ENCODE peak calls at places on chromosomes 12 and 14, in ten cellular contexts. One of them, this sample, is unnamed.
A peak's percentile ranks its signal among the peaks of the same experiment; 100 is the strongest.

GRCh38 chr14:36519431-36520321 is at the start of gene NKX2-1:
- DNase-seq in right cardiac atrium: no peak
- DNase-seq in HTR-8/SVneo: no peak
- DNase-seq in RPMI8226: no peak
- DNase-seq in CD8-positive, alpha-beta memory T cell: no peak
- DNase-seq in NCI-H2029: peak; percentile 99
- DNase-seq in activated CD8-positive, alpha-beta T cell treated with anti-CD3 and anti-CD28 coated beads, Interleukin-2, amount 10 ng/mL, durations not matched to agents 7 days and 5 days: no peak
- DNase-seq in iris pigment epithelial cell: no peak
- DNase-seq in activated CD4-positive, alpha-beta T cell treated with anti-CD3 and anti-CD28 coated beads, Interleukin-2, amount 10 ng/mL, durations not matched to agents 24 days and 14 days: no peak
- DNase-seq in substantia nigra: no peak
- DNase-seq in this sample: peak; percentile 93

GRCh38 chr12:113844495-113845175 is 121.5 kb downstream of the RBM19 start:
- DNase-seq in right cardiac atrium: peak; percentile 61
- DNase-seq in HTR-8/SVneo: no peak
- DNase-seq in RPMI8226: no peak
- DNase-seq in CD8-positive, alpha-beta memory T cell: no peak
- DNase-seq in NCI-H2029: no peak
- DNase-seq in activated CD8-positive, alpha-beta T cell treated with anti-CD3 and anti-CD28 coated beads, Interleukin-2, amount 10 ng/mL, durations not matched to agents 7 days and 5 days: no peak
- DNase-seq in iris pigment epithelial cell: no peak
- DNase-seq in activated CD4-positive, alpha-beta T cell treated with anti-CD3 and anti-CD28 coated beads, Interleukin-2, amount 10 ng/mL, durations not matched to agents 24 days and 14 days: no peak
- DNase-seq in substantia nigra: no peak
- DNase-seq in this sample: peak; percentile 79

GRCh38 chr14:103136388-103137271 is 13.4 kb downstream of the TNFAIP2 start:
- DNase-seq in right cardiac atrium: peak; percentile 73
- DNase-seq in HTR-8/SVneo: no peak
- DNase-seq in RPMI8226: no peak
- DNase-seq in CD8-positive, alpha-beta memory T cell: peak; percentile 20
- DNase-seq in NCI-H2029: no peak
- DNase-seq in activated CD8-positive, alpha-beta T cell treated with anti-CD3 and anti-CD28 coated beads, Interleukin-2, amount 10 ng/mL, durations not matched to agents 7 days and 5 days: no peak
- DNase-seq in iris pigment epithelial cell: peak; percentile 75
- DNase-seq in activated CD4-positive, alpha-beta T cell treated with anti-CD3 and anti-CD28 coated beads, Interleukin-2, amount 10 ng/mL, durations not matched to agents 24 days and 14 days: no peak
- DNase-seq in substantia nigra: no peak
- DNase-seq in this sample: no peak

GRCh38 chr12:51910168-51910567 is 2.9 kb downstream of the ACVRL1 start:
- DNase-seq in right cardiac atrium: no peak
- DNase-seq in HTR-8/SVneo: no peak
- DNase-seq in RPMI8226: no peak
- DNase-seq in CD8-positive, alpha-beta memory T cell: no peak
- DNase-seq in NCI-H2029: no peak
- DNase-seq in activated CD8-positive, alpha-beta T cell treated with anti-CD3 and anti-CD28 coated beads, Interleukin-2, amount 10 ng/mL, durations not matched to agents 7 days and 5 days: no peak
- DNase-seq in iris pigment epithelial cell: no peak
- DNase-seq in activated CD4-positive, alpha-beta T cell treated with anti-CD3 and anti-CD28 coated beads, Interleukin-2, amount 10 ng/mL, durations not matched to agents 24 days and 14 days: no peak
- DNase-seq in substantia nigra: no peak
- DNase-seq in this sample: no peak

GRCh38 chr14:101174522-101174838 is 271.0 kb upstream of the RTL1 start:
- DNase-seq in right cardiac atrium: no peak
- DNase-seq in HTR-8/SVneo: no peak
- DNase-seq in RPMI8226: no peak
- DNase-seq in CD8-positive, alpha-beta memory T cell: no peak
- DNase-seq in NCI-H2029: peak; percentile 73
- DNase-seq in activated CD8-positive, alpha-beta T cell treated with anti-CD3 and anti-CD28 coated beads, Interleukin-2, amount 10 ng/mL, durations not matched to agents 7 days and 5 days: no peak
- DNase-seq in iris pigment epithelial cell: no peak
- DNase-seq in activated CD4-positive, alpha-beta T cell treated with anti-CD3 and anti-CD28 coated beads, Interleukin-2, amount 10 ng/mL, durations not matched to agents 24 days and 14 days: no peak
- DNase-seq in substantia nigra: no peak
- DNase-seq in this sample: peak; percentile 92

GRCh38 chr12:54592316-54592715 is 3.9 kb upstream of the PPP1R1A start:
- DNase-seq in right cardiac atrium: no peak
- DNase-seq in HTR-8/SVneo: no peak
- DNase-seq in RPMI8226: peak; percentile 51
- DNase-seq in CD8-positive, alpha-beta memory T cell: no peak
- DNase-seq in NCI-H2029: no peak
- DNase-seq in activated CD8-positive, alpha-beta T cell treated with anti-CD3 and anti-CD28 coated beads, Interleukin-2, amount 10 ng/mL, durations not matched to agents 7 days and 5 days: no peak
- DNase-seq in iris pigment epithelial cell: peak; percentile 21
- DNase-seq in activated CD4-positive, alpha-beta T cell treated with anti-CD3 and anti-CD28 coated beads, Interleukin-2, amount 10 ng/mL, durations not matched to agents 24 days and 14 days: no peak
- DNase-seq in substantia nigra: no peak
- DNase-seq in this sample: no peak

GRCh38 chr14:70811578-70811977 is 2.3 kb upstream of the MAP3K9 start:
- DNase-seq in right cardiac atrium: no peak
- DNase-seq in HTR-8/SVneo: no peak
- DNase-seq in RPMI8226: no peak
- DNase-seq in CD8-positive, alpha-beta memory T cell: no peak
- DNase-seq in NCI-H2029: no peak
- DNase-seq in activated CD8-positive, alpha-beta T cell treated with anti-CD3 and anti-CD28 coated beads, Interleukin-2, amount 10 ng/mL, durations not matched to agents 7 days and 5 days: no peak
- DNase-seq in iris pigment epithelial cell: no peak
- DNase-seq in activated CD4-positive, alpha-beta T cell treated with anti-CD3 and anti-CD28 coated beads, Interleukin-2, amount 10 ng/mL, durations not matched to agents 24 days and 14 days: no peak
- DNase-seq in substantia nigra: no peak
- DNase-seq in this sample: no peak

GRCh38 chr12:46915082-46915481 is 89.3 kb upstream of the SLC38A4 start:
- DNase-seq in right cardiac atrium: peak; percentile 45
- DNase-seq in HTR-8/SVneo: peak; percentile 39
- DNase-seq in RPMI8226: no peak
- DNase-seq in CD8-positive, alpha-beta memory T cell: no peak
- DNase-seq in NCI-H2029: no peak
- DNase-seq in activated CD8-positive, alpha-beta T cell treated with anti-CD3 and anti-CD28 coated beads, Interleukin-2, amount 10 ng/mL, durations not matched to agents 7 days and 5 days: no peak
- DNase-seq in iris pigment epithelial cell: peak; percentile 80
- DNase-seq in activated CD4-positive, alpha-beta T cell treated with anti-CD3 and anti-CD28 coated beads, Interleukin-2, amount 10 ng/mL, durations not matched to agents 24 days and 14 days: no peak
- DNase-seq in substantia nigra: no peak
- DNase-seq in this sample: no peak

GRCh38 chr14:70186826-70187483 is 1.8 kb downstream of the SLC8A3 start:
- DNase-seq in right cardiac atrium: peak; percentile 49
- DNase-seq in HTR-8/SVneo: peak; percentile 35
- DNase-seq in RPMI8226: no peak
- DNase-seq in CD8-positive, alpha-beta memory T cell: no peak
- DNase-seq in NCI-H2029: no peak
- DNase-seq in activated CD8-positive, alpha-beta T cell treated with anti-CD3 and anti-CD28 coated beads, Interleukin-2, amount 10 ng/mL, durations not matched to agents 7 days and 5 days: peak; percentile 28
- DNase-seq in iris pigment epithelial cell: peak; percentile 12
- DNase-seq in activated CD4-positive, alpha-beta T cell treated with anti-CD3 and anti-CD28 coated beads, Interleukin-2, amount 10 ng/mL, durations not matched to agents 24 days and 14 days: no peak
- DNase-seq in substantia nigra: peak; percentile 7
- DNase-seq in this sample: no peak

GRCh38 chr14:104821229-104821945 is 20.5 kb downstream of the ZBTB42 start:
- DNase-seq in right cardiac atrium: peak; percentile 51
- DNase-seq in HTR-8/SVneo: no peak
- DNase-seq in RPMI8226: no peak
- DNase-seq in CD8-positive, alpha-beta memory T cell: no peak
- DNase-seq in NCI-H2029: no peak
- DNase-seq in activated CD8-positive, alpha-beta T cell treated with anti-CD3 and anti-CD28 coated beads, Interleukin-2, amount 10 ng/mL, durations not matched to agents 7 days and 5 days: no peak
- DNase-seq in iris pigment epithelial cell: no peak
- DNase-seq in activated CD4-positive, alpha-beta T cell treated with anti-CD3 and anti-CD28 coated beads, Interleukin-2, amount 10 ng/mL, durations not matched to agents 24 days and 14 days: peak; percentile 54
- DNase-seq in substantia nigra: no peak
- DNase-seq in this sample: no peak

GRCh38 chr12:108691154-108691994 is 39.9 kb downstream of the CORO1C start:
- DNase-seq in right cardiac atrium: peak; percentile 98
- DNase-seq in HTR-8/SVneo: peak; percentile 91
- DNase-seq in RPMI8226: peak; percentile 96
- DNase-seq in CD8-positive, alpha-beta memory T cell: peak; percentile 78
- DNase-seq in NCI-H2029: peak; percentile 98
- DNase-seq in activated CD8-positive, alpha-beta T cell treated with anti-CD3 and anti-CD28 coated beads, Interleukin-2, amount 10 ng/mL, durations not matched to agents 7 days and 5 days: peak; percentile 84
- DNase-seq in iris pigment epithelial cell: peak; percentile 99
- DNase-seq in activated CD4-positive, alpha-beta T cell treated with anti-CD3 and anti-CD28 coated beads, Interleukin-2, amount 10 ng/mL, durations not matched to agents 24 days and 14 days: peak; percentile 88
- DNase-seq in substantia nigra: peak; percentile 90
- DNase-seq in this sample: peak; percentile 92